ENCODE peak calls at places on chromosomes 3 and 15, in eight cellular contexts. J is kidney epithelial cell, E is adipocyte, F is occipital lobe, I is OCI-LY7, P is AG09319, X is AML-193, M is neural crest cell. A is an unnamed sample.

GRCh38 chr3:111749171-111750170 is 109.6 kb upstream of the PHLDB2 start:
- DNase-seq in J (no peak), E (peak), F (no peak), I (no peak), P (no peak), X (no peak), M (no peak), A (no peak)

GRCh38 chr15:63371297-63371918 is 10.2 kb downstream of the CA12 start:
- DNase-seq in J (no peak), E (peak), F (no peak), I (no peak), P (peak), X (no peak), M (no peak), A (no peak)

GRCh38 chr15:68797157-68797556 is 23.5 kb downstream of the ANP32A start:
- DNase-seq in J (no peak), E (no peak), F (no peak), I (no peak), P (no peak), X (no peak), M (no peak), A (no peak)

GRCh38 chr3:195711813-195712534 is 8.8 kb upstream of the MUC20 start:
- DNase-seq in J (no peak), E (no peak), F (no peak), I (no peak), P (no peak), X (no peak), M (no peak), A (no peak)

GRCh38 chr15:49044002-49044401 is 2.2 kb downstream of the SECISBP2L start:
- DNase-seq in J (no peak), E (no peak), F (no peak), I (no peak), P (no peak), X (no peak), M (no peak), A (no peak)

GRCh38 chr3:145807990-145808389 is 353.0 kb downstream of the PLOD2 start:
- DNase-seq in J (no peak), E (peak), F (no peak), I (peak), P (no peak), X (no peak), M (peak), A (no peak)

GRCh38 chr3:174440350-174440716 is 418.8 kb upstream of the NAALADL2 start:
- DNase-seq in J (no peak), E (peak), F (no peak), I (peak), P (peak), X (peak), M (no peak), A (no peak)

GRCh38 chr3:108818404-108818803 is 4.2 kb upstream of the TRAT1 start:
- DNase-seq in J (no peak), E (no peak), F (no peak), I (peak), P (no peak), X (peak), M (no peak), A (no peak)

GRCh38 chr3:20099020-20099539 is 58.8 kb downstream of the KAT2B start:
- DNase-seq in J (no peak), E (peak), F (no peak), I (no peak), P (no peak), X (no peak), M (no peak), A (no peak)

GRCh38 chr15:33871911-33872760 is 96.2 kb upstream of the CHRM5 start:
- DNase-seq in J (no peak), E (no peak), F (no peak), I (no peak), P (no peak), X (no peak), M (no peak), A (no peak)